ENCODE peak calls at places on chromosomes 6 and 20, in eight cellular contexts. U is HS-27A, Q is nephron progenitor cell, Y is NB4, J is HEK293T, A is GM04503, E is adrenal gland, F is NCI-H460. R is an unnamed sample.
A peak's percentile ranks its signal among the peaks of the same experiment; 100 is the strongest.

GRCh38 chr6:120759570-120759969 is 574.7 kb downstream of the TBC1D32 start:
- DNase-seq in U (no peak), Q (no peak), Y (no peak), J (no peak), A (no peak), E (no peak), F (no peak), R (no peak)

GRCh38 chr20:50237349-50237748 is 46.7 kb downstream of the CEBPB start:
- DNase-seq in U (no peak), Q (no peak), Y (no peak), J (no peak), A (no peak), E (no peak), F (no peak), R (no peak)

GRCh38 chr20:36465109-36466080 is 75.9 kb upstream of the MYL9 start:
- DNase-seq in U (peak; percentile 81), Q (no peak), Y (peak; percentile 81), J (peak; percentile 35), A (peak; percentile 79), E (peak; percentile 60), F (peak; percentile 74), R (no peak)

GRCh38 chr20:31475472-31476312 is 604 bp downstream of the REM1 start:
- DNase-seq in U (no peak), Q (no peak), Y (no peak), J (no peak), A (no peak), E (no peak), F (no peak), R (no peak)

GRCh38 chr6:8530775-8531435 is 95.6 kb upstream of the SLC35B3 start:
- DNase-seq in U (no peak), Q (peak; percentile 5), Y (no peak), J (peak; percentile 46), A (no peak), E (no peak), F (no peak), R (no peak)

GRCh38 chr6:119280586-119281163 is 68.9 kb downstream of the MAN1A1 start:
- DNase-seq in U (no peak), Q (no peak), Y (no peak), J (no peak), A (no peak), E (no peak), F (no peak), R (peak; percentile 5)

GRCh38 chr6:30493643-30494250 is 4.4 kb downstream of the HLA-E start:
- DNase-seq in U (no peak), Q (peak; percentile 28), Y (no peak), J (no peak), A (no peak), E (no peak), F (no peak), R (no peak)

GRCh38 chr20:19492937-19493336 is 265.1 kb upstream of the RIN2 start:
- DNase-seq in U (no peak), Q (peak; percentile 13), Y (no peak), J (no peak), A (no peak), E (no peak), F (no peak), R (no peak)

GRCh38 chr6:149716584-149716983 is 1.3 kb downstream of the LATS1 start:
- DNase-seq in U (no peak), Q (no peak), Y (peak; percentile 19), J (no peak), A (no peak), E (no peak), F (no peak), R (no peak)

R was measured in retinal pigment epithelial cell.